ENCODE peak calls at places on chromosomes 13 and 19, in ten cellular contexts. U, B, V, P, I, M, D, S, R and T are unnamed samples.

GRCh38 chr13:33379597-33379996 is 94.0 kb upstream of the STARD13 start:
- DNase-seq in M (no peak), D (no peak), V (no peak), P (no peak), U (no peak), R (no peak), B (no peak), I (no peak), S (no peak), T (no peak)

GRCh38 chr13:49625392-49626137 is 2.7 kb upstream of the ARL11 start:
- DNase-seq in B (no peak), I (no peak), P (no peak), R (no peak), V (peak), M (peak), D (no peak), U (no peak), S (peak), T (no peak)

GRCh38 chr19:40335855-40336700 is 12.1 kb downstream of the C19orf47 start:
- DNase-seq in M (no peak), S (no peak), P (no peak), B (no peak), R (peak), D (no peak), I (no peak), U (no peak), V (no peak), T (no peak)

GRCh38 chr19:13613447-13613846 is 107.2 kb upstream of the CACNA1A start:
- DNase-seq in U (no peak), S (no peak), M (no peak), P (no peak), B (no peak), R (no peak), D (no peak), V (no peak), I (no peak), T (no peak)

GRCh38 chr19:45251452-45252354 is 632 bp downstream of the MARK4 start:
- DNase-seq in S (no peak), P (no peak), I (no peak), R (peak), U (no peak), B (no peak), D (no peak), M (no peak), V (no peak), T (no peak)

GRCh38 chr19:4991996-4992698 is 23.2 kb downstream of the KDM4B start:
- DNase-seq in M (no peak), U (no peak), B (no peak), S (no peak), D (no peak), P (no peak), R (no peak), I (no peak), V (no peak), T (no peak)

GRCh38 chr19:33376423-33376822 is 2.9 kb downstream of the CEBPG start:
- DNase-seq in D (no peak), U (peak), I (no peak), B (no peak), M (peak), S (no peak), P (peak), R (peak), V (peak), T (no peak)

GRCh38 chr19:14404322-14404721 is 14.8 kb downstream of the DDX39A start:
- DNase-seq in M (no peak), U (peak), D (no peak), B (no peak), I (no peak), P (no peak), V (no peak), R (no peak), S (no peak), T (no peak)